ENCODE peak calls at places on chromosomes 3 and 15, in seven cellular contexts. C is sigmoid colon; F is psoas muscle; G is endothelial cell of umbilical vein; T is mammary epithelial cell; D is CD8-positive, alpha-beta T cell; X is tibial nerve. V is an unnamed sample.

GRCh38 chr3:184284696-184285095 is 8.9 kb downstream of the ECE2 start:
- DNase-seq in F (no peak), T (peak; percentile 50), D (no peak), C (no peak), X (no peak), G (peak; percentile 81), V (no peak)

GRCh38 chr15:91422704-91423254 is 322.7 kb downstream of the SV2B start:
- DNase-seq in G (no peak), F (no peak), D (no peak), X (no peak), C (no peak), T (no peak), V (no peak)

GRCh38 chr3:71087109-71088018 is 496.2 kb downstream of the FOXP1 start:
- DNase-seq in X (no peak), G (peak; percentile 32), T (peak; percentile 36), F (no peak), C (no peak), D (no peak), V (peak; percentile 80)

GRCh38 chr3:140736863-140737460 is 59.1 kb downstream of the TRIM42 start:
- DNase-seq in F (peak; percentile 71), C (no peak), D (no peak), T (peak; percentile 36), X (peak; percentile 30), G (peak; percentile 34), V (no peak)

GRCh38 chr15:92619380-92620101 is 36.0 kb downstream of the FAM174B start:
- DNase-seq in F (no peak), X (no peak), G (peak; percentile 66), C (peak; percentile 84), D (no peak), T (no peak), V (no peak)

GRCh38 chr3:6168242-6168641 is 692.7 kb upstream of the GRM7 start:
- DNase-seq in G (no peak), F (no peak), X (no peak), D (no peak), C (no peak), T (no peak), V (no peak)

GRCh38 chr3:194333981-194334320 is 17.2 kb downstream of the CPN2 start:
- DNase-seq in D (no peak), C (no peak), G (no peak), X (no peak), F (no peak), T (no peak), V (no peak)

GRCh38 chr3:72818915-72819314 is 29.3 kb downstream of the SHQ1 start:
- DNase-seq in D (no peak), T (peak; percentile 28), X (no peak), C (no peak), G (peak; percentile 42), F (no peak), V (peak; percentile 25)

GRCh38 chr3:148584438-148584837 is 113.3 kb upstream of the AGTR1 start:
- DNase-seq in C (no peak), F (no peak), D (no peak), X (no peak), T (no peak), G (no peak), V (no peak)

GRCh38 chr15:101494251-101494796 is 4.8 kb upstream of the PCSK6 start:
- DNase-seq in D (no peak), X (no peak), G (no peak), C (no peak), T (no peak), F (no peak), V (no peak)

GRCh38 chr3:96843505-96844203 is 29.3 kb downstream of the EPHA6 start:
- DNase-seq in G (no peak), T (no peak), C (no peak), X (no peak), F (no peak), D (no peak), V (no peak)

GRCh38 chr3:101848326-101848725 is 988 bp upstream of the NFKBIZ start:
- DNase-seq in F (no peak), T (no peak), G (no peak), C (no peak), D (no peak), X (no peak), V (no peak)
- H3K4me3 ChIP-seq in F (peak overlapping the region; percentile 96), T (peak overlapping the region; percentile 46), G (no peak overlapping the region), C (peak overlapping the region; percentile 69), D (no peak overlapping the region), X (peak overlapping the region; percentile 100), V (peak overlapping the region; percentile 86)

GRCh38 chr3:146115619-146116018 is 45.4 kb downstream of the PLOD2 start:
- DNase-seq in F (no peak), T (no peak), X (no peak), D (no peak), C (no peak), G (no peak), V (no peak)
- TF ChIP-seq CTCF in F (no peak), T (no peak), X (no peak), D (no peak), C (no peak), G (no peak), V (no peak)

DNA sequence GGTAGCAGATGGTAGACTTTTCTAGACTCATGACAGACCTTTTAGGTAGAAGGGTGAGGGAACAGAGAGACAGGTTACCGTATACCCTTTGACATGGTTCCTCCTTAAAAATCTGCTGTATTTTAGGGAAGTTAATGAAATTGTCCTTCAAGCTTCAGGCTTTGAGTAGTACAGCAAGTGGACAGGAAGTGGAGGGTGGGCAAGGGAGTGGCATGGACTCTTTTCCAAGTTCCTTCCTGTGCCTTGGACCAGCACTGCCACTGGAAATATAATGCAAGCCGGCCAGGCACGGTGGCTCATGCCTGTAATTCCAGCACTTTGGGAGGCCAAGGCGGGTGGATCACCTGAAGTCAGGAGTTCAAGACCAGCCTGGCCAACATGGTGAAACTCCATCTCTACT is 156.1 kb upstream of the LRRFIP2 start:
- DNase-seq in C (no peak), G (no peak), F (no peak), X (no peak), D (no peak), T (no peak), V (no peak)
- H3K36me3 ChIP-seq in C (peaks cover 71% of the 10 kb centered on the region), G (peaks cover 4% of the 10 kb centered on the region), F (peaks cover 15% of the 10 kb centered on the region), X (no peaks in the 10 kb centered on the region), D (peaks cover 33% of the 10 kb centered on the region), T (peaks cover 27% of the 10 kb centered on the region), V (peaks cover 8% of the 10 kb centered on the region)

GRCh38 chr3:171444291-171444690 is 15.9 kb downstream of the TNIK start:
- DNase-seq in D (no peak), G (no peak), C (no peak), T (no peak), F (no peak), X (no peak), V (no peak)

GRCh38 chr3:171446301-171446700 is 13.9 kb downstream of the TNIK start:
- DNase-seq in F (no peak), C (no peak), D (no peak), T (no peak), G (no peak), X (no peak), V (no peak)

GRCh38 chr3:171443211-171443957 is 16.8 kb downstream of the TNIK start:
- DNase-seq in X (no peak), D (no peak), G (peak; percentile 54), T (no peak), C (no peak), F (no peak), V (no peak)

GRCh38 chr3:171446801-171447578 is 13.2 kb downstream of the TNIK start:
- DNase-seq in F (no peak), C (no peak), X (no peak), G (peak; percentile 83), T (peak; percentile 84), D (no peak), V (no peak)

GRCh38 chr3:171445805-171446204 is 14.4 kb downstream of the TNIK start:
- DNase-seq in X (no peak), D (no peak), F (no peak), C (no peak), T (no peak), G (no peak), V (no peak)
- H3K4me3 ChIP-seq in X (no peak overlapping the region), D (no peak overlapping the region), F (no peak overlapping the region), C (no peak overlapping the region), T (no peak overlapping the region), G (no peak overlapping the region), V (no peak overlapping the region)

DNA sequence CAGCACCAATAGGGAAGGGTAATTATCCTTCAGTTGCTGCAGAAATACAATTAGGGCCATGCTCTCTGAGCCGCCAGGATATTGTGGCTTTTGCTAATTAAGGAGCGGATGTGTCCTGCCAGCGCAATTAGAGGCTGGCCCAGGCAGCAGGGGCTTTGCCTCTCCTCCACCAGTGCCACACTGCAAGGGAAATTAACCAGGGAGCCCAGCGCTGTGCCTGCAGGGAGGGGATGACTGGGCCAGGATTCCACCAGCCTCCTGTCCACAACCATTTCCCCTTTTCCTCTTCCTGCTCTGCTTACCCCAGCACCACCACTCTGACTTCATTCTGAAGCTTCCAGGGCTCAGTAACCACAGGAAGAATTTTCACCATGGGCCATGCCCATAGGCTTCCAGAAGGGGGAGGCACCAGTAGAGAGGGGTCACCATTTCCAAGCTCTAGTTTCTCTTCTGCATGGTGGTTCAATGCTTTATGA is 10.3 kb upstream of the AEN start:
- DNase-seq in F (no peak), D (no peak), G (no peak), C (no peak), T (no peak), X (no peak), V (no peak)
- TF ChIP-seq CTCF in F (no peak), D (no peak), G (no peak), C (no peak), T (no peak), X (no peak), V (peak; percentile 26)

GRCh38 chr3:172378439-172378838 is 69.8 kb downstream of the GHSR start:
- DNase-seq in C (no peak), X (no peak), G (no peak), T (no peak), D (no peak), F (no peak), V (no peak)
- H3K36me3 ChIP-seq in C (peaks cover 53% of the 10 kb centered on the region), X (peaks cover 4% of the 10 kb centered on the region), G (peaks cover 23% of the 10 kb centered on the region), T (peaks cover 24% of the 10 kb centered on the region), D (peaks cover 16% of the 10 kb centered on the region), F (peaks cover 13% of the 10 kb centered on the region), V (peaks cover 12% of the 10 kb centered on the region)

GRCh38 chr3:138588445-138588844 is 5.6 kb downstream of the CEP70 start:
- DNase-seq in G (no peak), C (no peak), T (no peak), D (no peak), X (no peak), F (no peak), V (no peak)
- H3K4me3 ChIP-seq in G (no peak overlapping the region), C (no peak overlapping the region), T (no peak overlapping the region), D (no peak overlapping the region), X (no peak overlapping the region), F (no peak overlapping the region), V (no peak overlapping the region)

GRCh38 chr3:133865136-133865855 is 30.4 kb downstream of the RAB6B start:
- DNase-seq in D (no peak), C (no peak), T (no peak), G (no peak), X (no peak), F (no peak), V (no peak)
- TF ChIP-seq CTCF in D (no peak), C (no peak), T (peak; percentile 19), G (no peak), X (no peak), F (no peak), V (no peak)